ENCODE peak calls at places on chromosome 5, in nine cellular contexts. Y, O, A, B, M, P, E, K and I are unnamed samples. For H3K4me1, the result is how much of the 10 kb centered on the place peaks cover.

GRCh38 chr5:16574789-16575785 is 41.7 kb downstream of the RETREG1 start:
- DNase-seq in E (peak), A (no peak), M (peak), P (no peak), Y (peak), B (no peak), K (no peak), O (no peak), I (no peak)

GRCh38 chr5:92207156-92207555 is 824.0 kb upstream of the ARRDC3 start:
- DNase-seq in K (no peak), P (no peak), O (no peak), B (no peak), E (no peak), A (no peak), M (no peak), Y (no peak), I (no peak)

GRCh38 chr5:16544607-16545374 is 72.0 kb downstream of the RETREG1 start:
- DNase-seq in K (no peak), A (no peak), M (no peak), O (no peak), P (no peak), E (no peak), Y (no peak), B (no peak), I (no peak)

GRCh38 chr5:24644757-24645156 is at the start of gene CDH10:
- DNase-seq in B (no peak), O (no peak), M (no peak), P (no peak), E (peak), A (no peak), K (no peak), Y (peak), I (no peak)

GRCh38 chr5:149212203-149212951 is 59.3 kb upstream of the AFAP1L1 start:
- DNase-seq in A (no peak), K (no peak), M (no peak), P (no peak), Y (peak), O (no peak), B (no peak), E (no peak), I (no peak)

GRCh38 chr5:152218694-152219093 is 186.4 kb downstream of the NMUR2 start:
- DNase-seq in A (no peak), M (no peak), Y (no peak), K (no peak), O (no peak), E (no peak), B (no peak), P (no peak), I (no peak)

GRCh38 chr5:149865746-149866145 is 78.8 kb downstream of the PDE6A start:
- DNase-seq in Y (no peak), K (no peak), P (no peak), E (no peak), M (no peak), B (no peak), A (no peak), O (no peak), I (no peak)

GRCh38 chr5:1516615-1517601 is 6.9 kb downstream of the LPCAT1 start:
- DNase-seq in A (no peak), P (peak), B (no peak), M (peak), K (peak), Y (peak), E (no peak), O (peak), I (peak)

GRCh38 chr5:54390015-54390414 is 65.5 kb upstream of the HSPB3 start:
- DNase-seq in P (no peak), A (no peak), O (no peak), K (no peak), M (no peak), B (no peak), E (peak), Y (peak), I (no peak)

GRCh38 chr5:150068961-150069618 is 17.3 kb downstream of the CSF1R start:
- DNase-seq in Y (no peak), E (no peak), P (no peak), B (no peak), O (peak), M (no peak), A (no peak), K (no peak), I (no peak)

GRCh38 chr5:12269164-12269563 is 364.9 kb upstream of the CTNND2 start:
- DNase-seq in Y (no peak), B (no peak), K (no peak), P (no peak), M (no peak), E (no peak), O (no peak), A (no peak), I (no peak)

DNA sequence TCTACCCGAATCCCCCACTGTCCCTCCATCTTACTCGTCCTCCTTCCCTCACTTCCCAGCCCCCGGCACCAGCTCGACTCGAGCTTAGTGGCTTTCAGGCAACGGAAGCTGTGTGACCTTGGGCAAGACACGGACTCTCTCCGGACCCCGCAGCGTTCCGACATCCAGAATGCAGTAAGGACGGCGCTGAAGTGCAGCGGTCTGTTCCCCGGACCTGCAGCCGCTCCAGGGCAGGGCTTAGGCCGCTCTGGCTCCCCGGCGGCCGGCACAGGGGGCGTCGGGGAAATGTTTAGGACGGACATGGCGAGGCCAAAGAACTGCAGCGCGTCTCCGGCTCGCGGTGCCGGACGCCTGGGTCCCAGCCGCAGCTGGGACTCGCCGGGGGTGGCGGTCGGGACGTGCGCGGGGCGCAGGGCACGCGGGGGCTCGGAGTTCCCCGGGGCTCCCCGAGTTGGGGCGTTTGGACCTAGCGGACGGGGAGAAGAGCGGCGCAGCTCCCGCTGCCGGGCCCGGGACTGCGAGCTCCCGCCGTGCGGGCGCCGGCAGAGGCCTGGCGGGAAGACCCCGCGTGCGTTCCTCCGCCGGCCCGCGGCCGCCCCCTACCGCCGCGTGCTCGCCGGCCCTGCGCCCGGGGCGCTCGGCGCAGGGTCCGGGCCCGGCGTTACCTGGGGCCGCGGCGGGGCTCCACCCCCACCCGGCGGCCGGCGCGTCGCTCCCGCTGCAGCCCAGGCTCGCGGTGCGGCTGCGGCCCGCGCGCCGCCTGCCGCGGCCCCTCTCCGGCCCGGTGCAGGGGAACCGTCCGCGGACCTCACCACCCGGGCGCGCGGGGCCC is 5.6 kb upstream of the RNF44 start:
- DNase-seq in Y (no peak), M (no peak), O (no peak), P (no peak), K (no peak), B (no peak), A (peak), E (no peak), I (peak)
- TF ChIP-seq CTCF in Y (no peak), M (no peak), O (no peak), P (peak), K (peak), B (no peak), A (no peak), E (no peak), I (no peak)

DNA sequence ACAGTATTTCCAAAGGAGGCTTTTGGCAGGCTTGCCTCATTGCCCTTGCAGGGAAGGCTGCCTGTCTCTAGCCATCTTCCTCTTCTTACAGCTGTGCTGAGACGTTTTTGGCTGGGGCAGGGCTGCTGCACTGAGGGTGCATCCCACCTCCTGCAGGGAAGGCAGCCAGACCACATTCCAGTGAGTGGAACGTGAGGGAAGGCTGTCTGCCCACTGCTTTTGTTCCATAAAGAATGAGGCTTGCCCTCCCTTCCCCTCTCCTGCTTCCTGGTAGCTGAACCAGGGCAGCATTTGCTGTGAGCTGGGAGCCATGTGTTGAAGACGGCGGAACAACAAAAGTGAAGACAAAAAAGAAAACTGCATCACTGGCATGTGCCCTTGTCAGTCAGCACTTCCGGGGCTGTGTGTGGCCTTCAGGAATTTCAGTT is 16.8 kb downstream of the MGAT1 start:
- DNase-seq in B (no peak), P (no peak), K (no peak), E (peak), O (no peak), A (no peak), Y (peak), M (no peak), I (no peak)
- H3K27ac ChIP-seq in B (no peak), P (peak), K (peak), E (no peak), O (peak), A (no peak), Y (peak), M (peak), I (peak)

GRCh38 chr5:126428421-126428820 is 5.2 kb downstream of the GRAMD2B start:
- DNase-seq in A (no peak), B (no peak), E (no peak), Y (no peak), O (no peak), M (no peak), P (no peak), K (no peak), I (no peak)
- H3K4me1 ChIP-seq in A (under half), B (under half), E (under half), Y (under half), O (under half), M (under half), P (under half), K (under half), I (under half)

DNA sequence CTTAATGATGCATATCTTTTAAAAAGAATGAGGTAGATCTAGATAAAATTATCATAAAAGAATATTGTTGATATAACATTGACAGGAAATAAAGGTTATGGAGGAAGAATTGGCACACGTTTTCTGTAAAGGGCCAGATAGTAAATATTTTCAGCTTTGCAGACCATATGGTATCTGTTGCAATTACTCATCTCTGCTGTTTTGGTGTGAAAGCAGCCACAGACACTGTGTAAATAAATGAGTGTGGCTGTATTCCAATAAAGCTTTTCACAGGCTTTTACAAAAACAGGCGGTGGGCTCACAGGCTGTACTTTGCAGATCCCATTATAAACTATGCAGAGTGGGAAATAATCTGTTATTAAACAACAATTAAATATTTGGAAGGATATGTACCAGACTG is 87.4 kb downstream of the SGCD start:
- DNase-seq in Y (no peak), A (no peak), O (no peak), P (no peak), B (no peak), M (no peak), E (no peak), K (no peak), I (no peak)
- TF ChIP-seq CTCF in Y (no peak), A (no peak), O (no peak), P (no peak), B (no peak), M (no peak), E (no peak), K (no peak), I (no peak)

GRCh38 chr5:139597134-139597533 is 36.0 kb downstream of the UBE2D2 start:
- DNase-seq in B (no peak), E (no peak), K (no peak), Y (no peak), P (no peak), M (no peak), A (peak), O (no peak), I (no peak)
- H3K27ac ChIP-seq in B (no peak), E (no peak), K (no peak), Y (no peak), P (no peak), M (no peak), A (peak), O (no peak), I (no peak)

GRCh38 chr5:177474845-177475562 is 1.6 kb upstream of the DBN1 start:
- DNase-seq in A (no peak), P (no peak), M (no peak), Y (no peak), O (no peak), B (no peak), E (no peak), K (no peak), I (no peak)
- H3K4me1 ChIP-seq in A (half or more), P (under half), M (under half), Y (under half), O (half or more), B (half or more), E (under half), K (half or more), I (under half)

GRCh38 chr5:95959964-95960801 is 1.5 kb downstream of the ELL2 start:
- DNase-seq in P (no peak), K (no peak), B (no peak), A (peak), M (peak), E (peak), O (peak), Y (peak), I (no peak)
- TF ChIP-seq CTCF in P (peak), K (peak), B (no peak), A (peak), M (no peak), E (no peak), O (peak), Y (peak), I (no peak)

GRCh38 chr5:56326116-56326515 is 93.0 kb upstream of the ANKRD55 start:
- DNase-seq in A (no peak), O (no peak), K (no peak), B (no peak), P (no peak), E (no peak), Y (no peak), M (no peak), I (no peak)

GRCh38 chr5:56328753-56329560 is 95.8 kb upstream of the ANKRD55 start:
- DNase-seq in Y (peak), A (no peak), M (no peak), B (no peak), O (no peak), P (peak), K (no peak), E (no peak), I (no peak)

GRCh38 chr5:56329652-56330051 is 96.5 kb upstream of the ANKRD55 start:
- DNase-seq in M (no peak), P (no peak), B (no peak), Y (no peak), A (no peak), O (no peak), K (no peak), E (no peak), I (no peak)

GRCh38 chr5:56326770-56327169 is 93.6 kb upstream of the ANKRD55 start:
- DNase-seq in P (no peak), K (no peak), M (no peak), Y (no peak), O (no peak), A (no peak), E (no peak), B (no peak), I (no peak)

GRCh38 chr5:56327810-56328209 is 94.7 kb upstream of the ANKRD55 start:
- DNase-seq in O (no peak), B (no peak), M (no peak), E (no peak), Y (no peak), P (no peak), K (no peak), A (no peak), I (no peak)
- H3K27ac ChIP-seq in O (no peak), B (no peak), M (no peak), E (no peak), Y (no peak), P (no peak), K (no peak), A (peak), I (no peak)